ENCODE peak calls at places on chromosomes 1 and 21, in nine cellular contexts. P is stimulated activated CD4-positive, alpha-beta T cell treated with anti-CD3 and anti-CD28 coated beads, Interleukin-4, amount 100 ng/mL, for 24 hours; J is NCI-H1105; U is stimulated activated CD8-positive, alpha-beta memory T cell treated with anti-CD3 and anti-CD28 coated beads, Interleukin-4, amount 100 ng/mL, for 4 hours; B is EL; A is T-helper 17 cell; V is Caki2; Z is fibroblast of pulmonary artery; I is KG1. C is an unnamed sample.

GRCh38 chr1:54846716-54847284 is 40.2 kb downstream of the DHCR24 start:
- DNase-seq in P (no peak), J (no peak), Z (no peak), A (no peak), B (no peak), I (no peak), U (no peak), V (no peak), C (no peak)

GRCh38 chr1:237043846-237044636 is 2.1 kb downstream of the RYR2 start:
- DNase-seq in B (no peak), I (no peak), U (no peak), A (no peak), J (no peak), P (no peak), Z (no peak), V (no peak), C (no peak)

GRCh38 chr1:55314740-55315139 is 99.6 kb upstream of the USP24 start:
- DNase-seq in B (no peak), U (no peak), A (no peak), I (no peak), J (no peak), P (no peak), V (no peak), Z (no peak), C (no peak)

GRCh38 chr21:45001134-45002095 is 61.6 kb downstream of the SLX9 start:
- DNase-seq in B (peak), I (no peak), A (no peak), Z (peak), P (no peak), V (peak), U (no peak), J (no peak), C (no peak)

GRCh38 chr1:43172532-43172972 is 422 bp downstream of the CFAP57 start:
- DNase-seq in P (peak), A (peak), B (peak), Z (peak), U (peak), V (no peak), J (peak), I (peak), C (peak)

GRCh38 chr1:26021647-26022403 is at the start of gene EXTL1:
- DNase-seq in B (peak), A (no peak), P (no peak), J (no peak), U (no peak), I (no peak), V (no peak), Z (no peak), C (peak)

GRCh38 chr1:202571719-202572339 is 138.4 kb downstream of the SYT2 start:
- DNase-seq in U (no peak), B (peak), P (peak), J (no peak), Z (peak), I (peak), A (no peak), V (no peak), C (peak)

GRCh38 chr1:20981903-20982695 is 194.6 kb downstream of the EIF4G3 start:
- DNase-seq in B (peak), A (no peak), P (no peak), V (no peak), J (no peak), I (no peak), Z (peak), U (no peak), C (peak)

GRCh38 chr1:151716771-151717631 is at the start of gene CELF3:
- DNase-seq in I (no peak), Z (peak), B (peak), A (no peak), P (no peak), U (no peak), V (no peak), J (peak), C (peak)

GRCh38 chr1:231057410-231057809 is 17.4 kb upstream of the FAM89A start:
- DNase-seq in P (no peak), Z (no peak), B (no peak), V (no peak), I (no peak), A (no peak), U (no peak), J (no peak), C (no peak)

GRCh38 chr1:21652937-21653743 is 16.0 kb downstream of the RAP1GAP start:
- DNase-seq in P (no peak), B (no peak), J (no peak), V (no peak), I (no peak), A (no peak), Z (no peak), U (no peak), C (no peak)

C was measured in SK-MEL-5.